ENCODE peak calls at places on chromosomes 12 and 14, in eight cellular contexts. Z, Q, W, V, L, H, T and K are unnamed samples.

GRCh38 chr12:53493610-53494391 is 5.5 kb downstream of the MAP3K12 start:
- DNase-seq in L (no peak), V (peak), W (no peak), H (no peak), Q (no peak), Z (no peak), T (no peak), K (no peak)

GRCh38 chr12:66393890-66394289 is 91.6 kb downstream of the HELB start:
- DNase-seq in V (no peak), L (no peak), Z (no peak), W (no peak), H (no peak), T (no peak), Q (no peak), K (no peak)

GRCh38 chr12:47068539-47068938 is 10.9 kb upstream of the PCED1B start:
- DNase-seq in Q (no peak), W (no peak), L (no peak), T (no peak), H (no peak), V (peak), Z (no peak), K (peak)

GRCh38 chr14:82075566-82075965 is 541.9 kb upstream of the SEL1L start:
- DNase-seq in W (peak), L (no peak), V (peak), H (no peak), Q (no peak), T (peak), Z (no peak), K (no peak)

GRCh38 chr14:69991422-69991821 is 112.2 kb downstream of the SMOC1 start:
- DNase-seq in W (no peak), L (no peak), Q (no peak), T (no peak), Z (no peak), V (no peak), H (no peak), K (no peak)

GRCh38 chr12:125053821-125054220 is 11.4 kb upstream of the AACS start:
- DNase-seq in V (no peak), T (no peak), H (no peak), W (no peak), L (no peak), Z (no peak), Q (no peak), K (no peak)

GRCh38 chr14:24609667-24610344 is at the start of gene GZMH:
- DNase-seq in V (no peak), T (peak), Q (no peak), H (no peak), W (no peak), L (no peak), Z (no peak), K (no peak)

GRCh38 chr12:109952873-109953272 is 43.3 kb downstream of the GIT2 start:
- DNase-seq in H (no peak), T (no peak), W (no peak), Q (no peak), L (no peak), V (no peak), Z (no peak), K (no peak)

GRCh38 chr14:83664389-83664788 is 1865.6 kb upstream of the FLRT2 start:
- DNase-seq in H (no peak), Z (no peak), Q (no peak), L (no peak), V (no peak), T (no peak), W (no peak), K (no peak)

GRCh38 chr14:78302841-78303240 is 132.7 kb downstream of the NRXN3 start:
- DNase-seq in L (no peak), Q (no peak), H (no peak), V (peak), Z (no peak), T (no peak), W (no peak), K (no peak)

GRCh38 chr14:65336191-65336591 is 76.3 kb upstream of the FUT8 start:
- DNase-seq in Z (no peak), W (no peak), Q (no peak), L (peak), H (no peak), T (no peak), V (no peak), K (no peak)

GRCh38 chr14:91348861-91349465 is 68.7 kb downstream of the CCDC88C start:
- DNase-seq in V (no peak), T (no peak), Z (no peak), L (no peak), H (no peak), W (no peak), Q (no peak), K (peak)
- H3K4me2 ChIP-seq in V (no peak), T (peak), Z (no peak), L (no peak), H (no peak), W (no peak), Q (no peak), K (no peak)

GRCh38 chr14:105173145-105173544 is 4.6 kb upstream of the JAG2 start:
- DNase-seq in V (no peak), L (no peak), Q (no peak), T (no peak), H (no peak), W (no peak), Z (no peak), K (no peak)

GRCh38 chr14:105169776-105170655 is 1.4 kb upstream of the JAG2 start:
- DNase-seq in Z (no peak), W (no peak), Q (no peak), L (no peak), V (no peak), T (no peak), H (no peak), K (no peak)

GRCh38 chr14:105172476-105172875 is 3.9 kb upstream of the JAG2 start:
- DNase-seq in L (no peak), H (no peak), Q (no peak), Z (no peak), T (no peak), V (no peak), W (no peak), K (no peak)

GRCh38 chr14:105168979-105169507 is 467 bp upstream of the JAG2 start:
- DNase-seq in W (peak), T (no peak), L (no peak), Z (no peak), H (peak), Q (peak), V (peak), K (no peak)

GRCh38 chr14:105171004-105171673 is 2.6 kb upstream of the JAG2 start:
- DNase-seq in T (no peak), H (no peak), V (no peak), L (no peak), Q (no peak), W (no peak), Z (no peak), K (no peak)
- H3K27ac ChIP-seq in T (no peak), H (no peak), V (no peak), L (no peak), Q (no peak), W (no peak), Z (no peak), K (no peak)

DNA sequence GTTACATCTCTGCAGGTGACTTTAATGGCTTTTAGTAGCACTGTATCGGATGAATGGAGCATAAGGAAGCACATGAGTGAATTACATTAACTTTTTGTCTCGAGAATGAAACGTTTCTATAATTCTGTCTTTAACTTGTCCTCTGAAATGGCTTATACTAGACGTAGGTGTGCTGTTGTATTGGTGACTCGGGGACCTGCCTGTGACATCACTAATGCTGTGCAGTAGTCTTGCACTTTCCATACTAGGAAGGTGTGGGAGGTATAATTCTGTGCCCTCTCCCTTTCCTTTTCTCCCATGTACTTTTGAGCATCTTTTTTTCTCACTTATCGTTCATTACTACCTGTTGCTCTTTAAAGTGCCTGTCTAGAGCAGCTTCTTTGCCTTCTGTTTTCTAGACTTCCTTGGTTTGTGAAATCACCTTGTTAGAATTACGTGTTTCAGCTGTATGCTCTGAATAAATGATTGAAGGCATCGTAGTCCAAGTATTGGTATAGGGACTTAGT is 1.2 kb downstream of the NEDD1 start:
- DNase-seq in T (peak), W (peak), L (no peak), H (no peak), Q (peak), Z (no peak), V (no peak), K (no peak)
- H3K4me2 ChIP-seq in T (peak), W (peak), L (peak), H (peak), Q (peak), Z (peak), V (peak), K (peak)

GRCh38 chr14:36222952-36223468 is 46.5 kb upstream of the PTCSC3 start:
- DNase-seq in Q (no peak), H (no peak), T (no peak), W (no peak), V (no peak), L (peak), Z (no peak), K (no peak)
- H3K27ac ChIP-seq in Q (no peak), H (no peak), T (no peak), W (no peak), V (no peak), L (no peak), Z (no peak), K (no peak)

GRCh38 chr14:101335061-101335661 is 226.1 kb upstream of the DIO3 start:
- DNase-seq in T (no peak), Z (no peak), Q (no peak), L (no peak), W (no peak), H (no peak), V (peak), K (no peak)

GRCh38 chr14:101331141-101331525 is 230.2 kb upstream of the DIO3 start:
- DNase-seq in Z (no peak), V (no peak), T (no peak), H (no peak), Q (no peak), W (no peak), L (no peak), K (no peak)

GRCh38 chr14:101334656-101335055 is 226.6 kb upstream of the DIO3 start:
- DNase-seq in T (no peak), Q (no peak), L (no peak), V (peak), H (no peak), W (peak), Z (no peak), K (no peak)

GRCh38 chr14:101332281-101332680 is 229.0 kb upstream of the DIO3 start:
- DNase-seq in L (no peak), T (no peak), Z (no peak), V (no peak), H (no peak), W (no peak), Q (no peak), K (no peak)

DNA sequence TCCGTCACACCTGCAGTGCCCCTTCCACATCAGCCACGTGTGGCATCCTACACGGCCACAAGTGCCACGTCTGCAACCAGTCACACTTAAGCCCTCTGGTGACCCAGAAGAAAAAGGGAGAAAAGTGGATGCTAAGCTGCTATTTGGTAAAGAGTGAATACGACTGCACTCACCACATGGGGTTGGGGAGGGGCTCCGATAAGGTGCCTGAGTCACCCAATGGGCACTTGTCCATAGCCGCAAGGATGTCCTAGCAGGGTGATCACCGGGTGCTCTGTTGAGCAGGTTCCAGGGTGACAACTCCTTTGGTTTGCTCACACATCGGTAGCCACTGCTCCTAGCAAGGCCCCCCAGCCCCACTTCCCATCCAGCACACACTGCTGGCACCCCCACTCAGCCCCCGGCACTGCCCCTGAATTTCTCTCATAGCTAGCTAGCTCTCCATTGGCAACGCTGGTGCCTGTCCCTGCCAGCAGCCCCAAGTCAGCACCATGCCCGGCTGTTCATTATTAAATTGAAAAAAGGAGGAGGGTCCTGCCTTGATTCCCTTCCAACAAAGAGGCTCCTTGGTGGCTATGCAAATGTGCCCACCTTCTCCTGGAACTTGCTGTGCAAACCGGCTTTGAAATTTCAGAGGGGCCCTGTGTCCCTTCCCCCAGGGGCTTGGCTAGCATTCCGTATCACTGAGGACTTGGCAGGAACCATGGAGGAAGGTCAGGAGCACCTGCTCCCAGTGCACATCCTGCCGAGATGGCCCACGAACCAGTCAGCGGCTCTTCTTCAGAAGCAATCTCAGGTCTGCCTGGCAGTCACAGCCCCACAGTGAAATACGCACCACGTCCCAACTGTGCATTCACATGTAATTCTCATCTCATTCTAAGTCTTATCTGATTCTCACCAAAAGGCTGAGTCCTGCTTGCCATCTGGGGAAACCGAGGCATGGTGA is 227.7 kb upstream of the DIO3 start:
- DNase-seq in T (no peak), Z (no peak), H (no peak), L (no peak), Q (no peak), W (no peak), V (peak), K (peak)
- H3K4me2 ChIP-seq in T (no peak), Z (no peak), H (no peak), L (no peak), Q (no peak), W (no peak), V (peak), K (no peak)

GRCh38 chr12:51923506-51924365 is 16.4 kb downstream of the ACVRL1 start:
- DNase-seq in L (no peak), W (no peak), Q (peak), H (peak), Z (no peak), T (peak), V (peak), K (peak)
- H3K27ac ChIP-seq in L (no peak), W (no peak), Q (no peak), H (peak), Z (no peak), T (no peak), V (no peak), K (no peak)

DNA sequence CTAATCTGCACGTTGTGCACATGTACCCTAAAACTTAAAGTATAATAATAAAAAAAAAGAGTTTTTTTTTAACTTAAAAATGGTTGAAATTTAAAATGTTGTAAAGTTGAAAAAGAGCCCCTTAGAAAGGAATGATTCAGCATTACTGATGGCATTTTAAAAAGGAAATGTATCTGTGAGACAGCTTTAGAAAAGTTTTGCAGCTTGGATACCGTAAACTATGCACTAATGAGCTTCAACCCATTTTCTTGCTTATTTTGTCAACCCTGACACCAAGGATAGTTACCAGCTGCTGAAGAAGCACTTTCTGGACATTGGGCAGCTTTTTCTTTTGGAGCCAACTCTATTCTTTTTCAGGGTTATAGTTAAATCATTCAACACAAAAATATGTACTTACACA is 4.3 kb downstream of the BICD1 start:
- DNase-seq in H (no peak), W (no peak), T (no peak), V (no peak), Q (no peak), L (no peak), Z (no peak), K (no peak)
- H3K4me2 ChIP-seq in H (no peak), W (no peak), T (no peak), V (no peak), Q (peak), L (peak), Z (no peak), K (peak)

GRCh38 chr14:94936411-94936892 is 166.5 kb upstream of the GSC start:
- DNase-seq in V (peak), T (no peak), Q (no peak), W (no peak), H (no peak), L (no peak), Z (no peak), K (peak)
- H3K27ac ChIP-seq in V (no peak), T (no peak), Q (no peak), W (no peak), H (no peak), L (no peak), Z (no peak), K (no peak)